ENCODE peak calls at places on chromosomes 11 and 22, in five cellular contexts. One of them, this sample, is unnamed.

GRCh38 chr11:63020671-63021255 is 5.1 kb upstream of the SLC22A8 start:
- DNase-seq in breast epithelium: no peak
- DNase-seq in colonic mucosa: peak; percentile 35
- DNase-seq in stomach: no peak
- DNase-seq in heart right ventricle: no peak
- DNase-seq in this sample: no peak

GRCh38 chr11:62905286-62905685 is 15.9 kb downstream of the CHRM1 start:
- DNase-seq in breast epithelium: no peak
- DNase-seq in heart right ventricle: no peak
- DNase-seq in stomach: no peak
- DNase-seq in colonic mucosa: no peak
- DNase-seq in this sample: no peak

GRCh38 chr11:26331911-26332571 is at the start of gene ANO3:
- DNase-seq in stomach: peak; percentile 57
- DNase-seq in colonic mucosa: peak; percentile 31
- DNase-seq in breast epithelium: no peak
- DNase-seq in heart right ventricle: peak; percentile 30
- DNase-seq in this sample: peak; percentile 79

GRCh38 chr11:101048479-101048878 is 81.1 kb downstream of the PGR start:
- DNase-seq in stomach: no peak
- DNase-seq in heart right ventricle: no peak
- DNase-seq in breast epithelium: no peak
- DNase-seq in colonic mucosa: no peak
- DNase-seq in this sample: no peak

GRCh38 chr11:113411536-113411935 is 24.0 kb downstream of the ANKK1 start:
- DNase-seq in breast epithelium: no peak
- DNase-seq in heart right ventricle: no peak
- DNase-seq in colonic mucosa: no peak
- DNase-seq in stomach: no peak
- DNase-seq in this sample: no peak

GRCh38 chr11:114133548-114134329 is 74.2 kb downstream of the ZBTB16 start:
- DNase-seq in breast epithelium: no peak
- DNase-seq in heart right ventricle: no peak
- DNase-seq in stomach: no peak
- DNase-seq in colonic mucosa: no peak
- DNase-seq in this sample: no peak

GRCh38 chr11:94171693-94172440 is 43.2 kb downstream of the PANX1 start:
- DNase-seq in heart right ventricle: peak; percentile 26
- DNase-seq in colonic mucosa: peak; percentile 41
- DNase-seq in stomach: peak; percentile 52
- DNase-seq in breast epithelium: no peak
- DNase-seq in this sample: no peak

GRCh38 chr11:74380746-74381439 is 17.3 kb downstream of the PGM2L1 start:
- DNase-seq in heart right ventricle: no peak
- DNase-seq in colonic mucosa: peak; percentile 82
- DNase-seq in breast epithelium: peak; percentile 54
- DNase-seq in stomach: peak; percentile 57
- DNase-seq in this sample: no peak

GRCh38 chr11:128806496-128807261 is 60.4 kb downstream of the KCNJ1 start:
- DNase-seq in breast epithelium: no peak
- DNase-seq in heart right ventricle: no peak
- DNase-seq in stomach: no peak
- DNase-seq in colonic mucosa: no peak
- DNase-seq in this sample: no peak

GRCh38 chr11:110026823-110027626 is 66.2 kb upstream of the ZC3H12C start:
- DNase-seq in stomach: no peak
- DNase-seq in heart right ventricle: no peak
- DNase-seq in breast epithelium: no peak
- DNase-seq in colonic mucosa: no peak
- DNase-seq in this sample: peak; percentile 38

GRCh38 chr22:32623943-32624342 is 149.3 kb downstream of the FBXO7 start:
- DNase-seq in breast epithelium: peak; percentile 92
- DNase-seq in heart right ventricle: peak; percentile 44
- DNase-seq in stomach: peak; percentile 41
- DNase-seq in colonic mucosa: peak; percentile 62
- DNase-seq in this sample: no peak

GRCh38 chr22:34354071-34354817 is 434.0 kb upstream of the LARGE1 start:
- DNase-seq in colonic mucosa: no peak
- DNase-seq in stomach: no peak
- DNase-seq in heart right ventricle: no peak
- DNase-seq in breast epithelium: no peak
- DNase-seq in this sample: no peak

GRCh38 chr11:102974552-102975280 is 19.2 kb upstream of the MMP13 start:
- DNase-seq in heart right ventricle: no peak
- DNase-seq in stomach: peak; percentile 53
- DNase-seq in breast epithelium: no peak
- DNase-seq in colonic mucosa: no peak
- DNase-seq in this sample: no peak

GRCh38 chr22:44870021-44870420 is 117.6 kb downstream of the ARHGAP8 start:
- DNase-seq in stomach: no peak
- DNase-seq in breast epithelium: no peak
- DNase-seq in colonic mucosa: no peak
- DNase-seq in heart right ventricle: no peak
- DNase-seq in this sample: no peak

GRCh38 chr11:65851811-65852507 is 6.0 kb downstream of the CFL1 start:
- DNase-seq in breast epithelium: no peak
- DNase-seq in heart right ventricle: no peak
- DNase-seq in stomach: no peak
- DNase-seq in colonic mucosa: no peak
- DNase-seq in this sample: no peak

GRCh38 chr11:23278121-23278520 is 417.8 kb upstream of the CCDC179 start:
- DNase-seq in breast epithelium: no peak
- DNase-seq in heart right ventricle: no peak
- DNase-seq in stomach: no peak
- DNase-seq in colonic mucosa: no peak
- DNase-seq in this sample: no peak

GRCh38 chr11:68146010-68146540 is 24.9 kb upstream of the CHKA start:
- DNase-seq in heart right ventricle: peak; percentile 84
- DNase-seq in stomach: peak; percentile 99
- DNase-seq in colonic mucosa: peak; percentile 98
- DNase-seq in breast epithelium: peak; percentile 95
- DNase-seq in this sample: peak; percentile 94

GRCh38 chr11:73430326-73430725 is 54.1 kb downstream of the RELT start:
- DNase-seq in heart right ventricle: no peak
- DNase-seq in breast epithelium: no peak
- DNase-seq in stomach: no peak
- DNase-seq in colonic mucosa: no peak
- DNase-seq in this sample: no peak

GRCh38 chr11:111000400-111001090 is 245.0 kb upstream of the POU2AF2 start:
- DNase-seq in breast epithelium: no peak
- DNase-seq in stomach: no peak
- DNase-seq in colonic mucosa: no peak
- DNase-seq in heart right ventricle: no peak
- DNase-seq in this sample: no peak

GRCh38 chr22:20432244-20432686 is 5.4 kb downstream of the SCARF2 start:
- DNase-seq in stomach: no peak
- DNase-seq in heart right ventricle: no peak
- DNase-seq in breast epithelium: no peak
- DNase-seq in colonic mucosa: no peak
- DNase-seq in this sample: no peak

GRCh38 chr11:64139045-64139444 is 26.9 kb downstream of the MACROD1 start:
- DNase-seq in colonic mucosa: no peak
- DNase-seq in breast epithelium: no peak
- DNase-seq in heart right ventricle: no peak
- DNase-seq in stomach: no peak
- DNase-seq in this sample: no peak

GRCh38 chr22:43167001-43167589 is 15.7 kb downstream of the TSPO start:
- DNase-seq in heart right ventricle: no peak
- DNase-seq in colonic mucosa: no peak
- DNase-seq in breast epithelium: no peak
- DNase-seq in stomach: peak; percentile 47
- DNase-seq in this sample: no peak

GRCh38 chr11:118304227-118304808 is at the start of gene CD3E:
- DNase-seq in breast epithelium: no peak
- DNase-seq in stomach: no peak
- DNase-seq in heart right ventricle: no peak
- DNase-seq in colonic mucosa: no peak
- DNase-seq in this sample: no peak

GRCh38 chr11:126465573-126466287 is 110.2 kb downstream of the ST3GAL4 start:
- DNase-seq in heart right ventricle: no peak
- DNase-seq in breast epithelium: no peak
- DNase-seq in stomach: peak; percentile 30
- DNase-seq in colonic mucosa: no peak
- DNase-seq in this sample: peak; percentile 66

GRCh38 chr22:48897959-48898358 is 929.7 kb downstream of the BRD1 start:
- DNase-seq in stomach: no peak
- DNase-seq in breast epithelium: no peak
- DNase-seq in colonic mucosa: peak; percentile 6
- DNase-seq in heart right ventricle: no peak
- DNase-seq in this sample: no peak

GRCh38 chr11:38345286-38345685 is 1747.2 kb upstream of the RAG2 start:
- DNase-seq in heart right ventricle: no peak
- DNase-seq in stomach: no peak
- DNase-seq in colonic mucosa: no peak
- DNase-seq in breast epithelium: no peak
- DNase-seq in this sample: no peak

GRCh38 chr22:27329471-27329870 is 472.1 kb downstream of the MN1 start:
- DNase-seq in breast epithelium: no peak
- DNase-seq in heart right ventricle: no peak
- DNase-seq in colonic mucosa: no peak
- DNase-seq in stomach: no peak
- DNase-seq in this sample: no peak

GRCh38 chr11:90243534-90243933 is 20.7 kb upstream of the CHORDC1 start:
- DNase-seq in stomach: no peak
- DNase-seq in breast epithelium: no peak
- DNase-seq in colonic mucosa: no peak
- DNase-seq in heart right ventricle: no peak
- DNase-seq in this sample: no peak

DNA sequence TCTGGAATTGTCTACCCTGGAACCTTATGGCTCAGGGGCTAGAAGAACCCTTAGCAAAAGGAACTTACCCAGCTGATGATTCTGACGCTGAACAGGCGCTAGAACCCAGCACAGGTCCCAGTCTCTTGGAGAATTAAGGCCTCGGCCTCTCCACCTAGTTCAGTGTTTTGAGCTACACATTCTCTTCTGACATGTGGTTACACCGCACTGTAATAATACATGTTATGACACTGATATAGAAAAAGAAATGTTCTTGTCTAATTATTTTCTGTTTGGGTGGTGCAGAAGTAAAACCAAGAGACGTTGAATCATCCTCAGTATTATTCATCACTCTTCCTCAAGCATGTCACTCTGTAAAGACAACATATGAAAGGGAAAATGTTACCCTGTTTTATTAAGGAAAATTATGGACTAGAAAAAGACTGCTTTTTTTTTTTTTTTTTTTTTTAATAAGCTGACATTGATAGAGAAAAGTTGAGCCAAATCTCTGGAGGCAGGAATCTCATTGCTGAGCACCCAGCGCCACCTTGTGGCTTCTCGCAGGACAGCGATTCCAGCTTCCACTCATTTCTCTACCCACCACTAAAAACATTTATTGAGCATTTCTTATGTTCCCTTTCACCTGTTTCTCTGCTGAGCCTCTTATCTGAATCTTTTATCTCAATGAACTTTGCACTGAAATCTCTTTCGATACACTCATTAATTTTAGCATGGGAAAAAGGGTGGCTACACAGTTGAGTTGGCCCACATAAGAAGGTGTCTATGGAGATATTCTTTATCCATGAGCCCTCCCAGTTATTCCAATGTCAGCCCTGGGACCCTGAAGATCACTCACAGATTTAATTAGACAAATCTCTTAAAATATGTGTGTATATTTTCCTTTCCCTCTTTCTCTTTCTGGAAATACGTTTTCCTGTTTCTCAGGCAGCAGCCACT is 12.6 kb upstream of the APLNR start:
- DNase-seq in heart right ventricle: peak; percentile 75
- DNase-seq in colonic mucosa: peak; percentile 78
- DNase-seq in breast epithelium: peak; percentile 54
- DNase-seq in stomach: peak; percentile 71
- DNase-seq in this sample: peak; percentile 39
- H3K4me1 ChIP-seq in heart right ventricle: peaks cover 12% of the 10 kb centered on the region
- H3K4me1 ChIP-seq in colonic mucosa: peaks cover 4% of the 10 kb centered on the region
- H3K4me1 ChIP-seq in breast epithelium: no peaks in the 10 kb centered on the region
- H3K4me1 ChIP-seq in stomach: no peaks in the 10 kb centered on the region
- H3K4me1 ChIP-seq in this sample: peaks cover 6% of the 10 kb centered on the region

GRCh38 chr11:131392528-131393255 is 22.3 kb downstream of the NTM start:
- DNase-seq in heart right ventricle: no peak
- DNase-seq in stomach: no peak
- DNase-seq in breast epithelium: no peak
- DNase-seq in colonic mucosa: no peak
- DNase-seq in this sample: no peak
- TF ChIP-seq CTCF in heart right ventricle: no peak
- TF ChIP-seq CTCF in stomach: no peak
- TF ChIP-seq CTCF in breast epithelium: no peak
- TF ChIP-seq CTCF in colonic mucosa: no peak
- TF ChIP-seq CTCF in this sample: no peak

GRCh38 chr22:23353004-23353403 is 172.7 kb downstream of the BCR start:
- DNase-seq in stomach: no peak
- DNase-seq in breast epithelium: no peak
- DNase-seq in colonic mucosa: no peak
- DNase-seq in heart right ventricle: no peak
- DNase-seq in this sample: no peak
- H3K27me3 ChIP-seq in stomach: no peaks in the 10 kb centered on the region
- H3K27me3 ChIP-seq in breast epithelium: no peaks in the 10 kb centered on the region
- H3K27me3 ChIP-seq in colonic mucosa: no peaks in the 10 kb centered on the region
- H3K27me3 ChIP-seq in heart right ventricle: peaks cover 18% of the 10 kb centered on the region
- H3K27me3 ChIP-seq in this sample: no peaks in the 10 kb centered on the region

GRCh38 chr11:60914620-60915249 is 777 bp downstream of the TMEM109 start:
- DNase-seq in heart right ventricle: peak; percentile 55
- DNase-seq in breast epithelium: no peak
- DNase-seq in stomach: no peak
- DNase-seq in colonic mucosa: peak; percentile 52
- DNase-seq in this sample: no peak

GRCh38 chr11:60910711-60911366 is 3.1 kb upstream of the TMEM109 start:
- DNase-seq in colonic mucosa: no peak
- DNase-seq in heart right ventricle: no peak
- DNase-seq in stomach: no peak
- DNase-seq in breast epithelium: no peak
- DNase-seq in this sample: no peak

GRCh38 chr11:60912223-60912850 is 1.6 kb upstream of the TMEM109 start:
- DNase-seq in breast epithelium: no peak
- DNase-seq in stomach: no peak
- DNase-seq in heart right ventricle: no peak
- DNase-seq in colonic mucosa: no peak
- DNase-seq in this sample: no peak

GRCh38 chr11:60913793-60914619 is at the start of gene TMEM109:
- DNase-seq in breast epithelium: peak; percentile 77
- DNase-seq in stomach: peak; percentile 90
- DNase-seq in heart right ventricle: peak; percentile 89
- DNase-seq in colonic mucosa: peak; percentile 91
- DNase-seq in this sample: peak; percentile 93

DNA sequence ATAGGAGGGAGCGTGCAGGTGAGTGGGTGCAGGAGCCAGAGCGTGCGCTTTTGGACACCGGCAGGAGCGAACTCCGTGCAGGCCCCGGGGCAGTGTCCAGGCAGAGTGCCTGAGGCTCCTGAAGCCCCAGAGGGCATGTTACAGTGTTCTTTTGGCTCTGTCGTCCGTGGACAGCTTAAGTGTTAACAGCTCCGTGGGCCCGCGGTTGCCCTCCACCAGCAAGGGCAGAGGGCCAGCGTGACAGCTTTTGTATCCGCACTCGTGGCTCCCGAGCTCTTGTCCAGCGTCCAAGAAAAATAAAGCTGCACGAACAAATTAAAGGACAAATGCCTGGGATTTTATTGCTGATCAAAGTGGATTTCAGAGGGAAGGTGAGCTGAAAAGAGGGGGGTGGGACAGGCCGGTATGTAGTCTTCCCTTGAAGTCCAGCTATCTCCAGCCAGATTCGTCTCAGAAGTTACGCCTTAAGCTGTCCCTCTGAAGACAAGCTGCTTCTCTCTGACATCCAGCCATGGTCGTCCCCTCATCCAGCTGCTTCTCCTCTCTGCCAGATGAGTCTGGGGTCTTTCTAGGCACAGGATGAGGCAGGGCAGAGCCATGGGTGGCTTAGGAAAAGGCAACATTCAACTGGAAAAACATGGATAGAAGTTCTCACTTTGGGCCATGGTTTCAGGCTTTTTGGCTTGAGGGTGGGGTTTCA is 957 bp upstream of the TMEM109 start:
- DNase-seq in heart right ventricle: no peak
- DNase-seq in stomach: peak; percentile 46
- DNase-seq in colonic mucosa: no peak
- DNase-seq in breast epithelium: peak; percentile 40
- DNase-seq in this sample: no peak
- H3K4me1 ChIP-seq in heart right ventricle: peaks cover 35% of the 10 kb centered on the region
- H3K4me1 ChIP-seq in stomach: peaks cover 40% of the 10 kb centered on the region
- H3K4me1 ChIP-seq in colonic mucosa: peaks cover 4% of the 10 kb centered on the region
- H3K4me1 ChIP-seq in breast epithelium: peaks cover 4% of the 10 kb centered on the region
- H3K4me1 ChIP-seq in this sample: peaks cover 50% of the 10 kb centered on the region

This sample was measured in left lung.